ENCODE peak calls at places on chromosomes 16 and 17, in six cellular contexts. B, K, P, I, T and H are unnamed samples.

GRCh38 chr17:44069974-44070454 is 521 bp upstream of the G6PC3 start:
- DNase-seq in I (no peak), B (peak; percentile 16), K (no peak), P (no peak), T (no peak), H (no peak)

GRCh38 chr17:39739020-39739884 is 1.5 kb downstream of the GRB7 start:
- DNase-seq in K (peak; percentile 53), B (no peak), P (peak; percentile 91), T (peak; percentile 46), I (peak; percentile 83), H (no peak)

GRCh38 chr17:14261406-14261805 is 24.7 kb upstream of the CDRT15 start:
- DNase-seq in T (peak; percentile 37), P (no peak), K (no peak), B (no peak), I (no peak), H (no peak)

GRCh38 chr17:39926588-39927100 is 757 bp downstream of the ORMDL3 start:
- DNase-seq in T (no peak), I (peak; percentile 70), P (no peak), B (peak; percentile 85), K (peak; percentile 67), H (no peak)

GRCh38 chr17:16459850-16460550 is 32.0 kb downstream of the LRRC75A start:
- DNase-seq in T (no peak), K (no peak), P (no peak), B (no peak), I (no peak), H (no peak)

GRCh38 chr16:27718767-27719445 is 169.0 kb downstream of the KATNIP start:
- DNase-seq in P (no peak), I (no peak), T (peak; percentile 24), K (no peak), B (no peak), H (peak; percentile 95)

GRCh38 chr16:1923299-1924034 is 5.3 kb upstream of the HS3ST6 start:
- DNase-seq in T (no peak), I (no peak), P (no peak), K (no peak), B (peak; percentile 43), H (no peak)

GRCh38 chr17:73798111-73798748 is 154.0 kb upstream of the SDK2 start:
- DNase-seq in I (no peak), P (peak; percentile 80), B (no peak), T (no peak), K (no peak), H (no peak)

GRCh38 chr17:31907342-31907975 is 6.0 kb upstream of the UTP6 start:
- DNase-seq in T (no peak), B (no peak), I (no peak), K (peak; percentile 71), P (no peak), H (no peak)

GRCh38 chr16:73725147-73725546 is 571.5 kb upstream of the PSMD7 start:
- DNase-seq in B (no peak), K (no peak), P (no peak), T (no peak), I (no peak), H (no peak)

GRCh38 chr17:67478266-67479118 is 101.4 kb downstream of the PITPNC1 start:
- DNase-seq in B (no peak), P (no peak), T (no peak), I (no peak), K (no peak), H (peak; percentile 59)

GRCh38 chr17:59607817-59608403 is 11.8 kb upstream of the CLTC start:
- DNase-seq in I (no peak), P (no peak), B (peak; percentile 71), K (no peak), T (no peak), H (no peak)

GRCh38 chr17:38511126-38512108 is 83.2 kb downstream of the ARHGAP23 start:
- DNase-seq in B (no peak), P (no peak), I (no peak), K (no peak), T (no peak), H (no peak)

GRCh38 chr16:38941-39892 is 14.2 kb downstream of the POLR3K start:
- DNase-seq in K (peak; percentile 49), P (no peak), I (peak; percentile 82), T (no peak), B (peak; percentile 83), H (no peak)

GRCh38 chr17:27475070-27475673 is 18.9 kb downstream of the KSR1 start:
- DNase-seq in K (no peak), I (no peak), B (peak; percentile 77), T (no peak), P (no peak), H (no peak)